ENCODE peak calls at places on chromosomes 7 and 10, in six cellular contexts. One of them, this sample, is unnamed.
A peak's percentile ranks its signal among the peaks of the same experiment; 100 is the strongest.

GRCh38 chr7:16098585-16099179 is 322.7 kb downstream of the CRPPA start:
- DNase-seq in HCT116: peak; percentile 32
- DNase-seq in GM12892: no peak
- DNase-seq in Peyer's patch: no peak
- DNase-seq in stomach: no peak
- DNase-seq in A549: peak; percentile 29
- DNase-seq in this sample: no peak

GRCh38 chr7:220151-220841 is 27.9 kb downstream of the FAM20C start:
- DNase-seq in HCT116: no peak
- DNase-seq in GM12892: no peak
- DNase-seq in Peyer's patch: no peak
- DNase-seq in stomach: no peak
- DNase-seq in A549: peak; percentile 44
- DNase-seq in this sample: no peak

GRCh38 chr7:7770228-7770627 is 51.8 kb upstream of the RPA3 start:
- DNase-seq in HCT116: no peak
- DNase-seq in GM12892: no peak
- DNase-seq in Peyer's patch: no peak
- DNase-seq in stomach: no peak
- DNase-seq in A549: no peak
- DNase-seq in this sample: no peak

GRCh38 chr10:6386346-6386745 is 183.6 kb downstream of the PFKFB3 start:
- DNase-seq in HCT116: no peak
- DNase-seq in GM12892: no peak
- DNase-seq in Peyer's patch: no peak
- DNase-seq in stomach: no peak
- DNase-seq in A549: no peak
- DNase-seq in this sample: no peak

GRCh38 chr10:79375321-79376077 is 28.2 kb downstream of the PPIF start:
- DNase-seq in HCT116: no peak
- DNase-seq in GM12892: no peak
- DNase-seq in Peyer's patch: no peak
- DNase-seq in stomach: no peak
- DNase-seq in A549: peak; percentile 25
- DNase-seq in this sample: peak; percentile 76

GRCh38 chr7:39855325-39855674 is 94.8 kb upstream of the CDK13 start:
- DNase-seq in HCT116: no peak
- DNase-seq in GM12892: no peak
- DNase-seq in Peyer's patch: no peak
- DNase-seq in stomach: no peak
- DNase-seq in A549: no peak
- DNase-seq in this sample: no peak

GRCh38 chr10:100775346-100775745 is 30.0 kb downstream of the PAX2 start:
- DNase-seq in HCT116: no peak
- DNase-seq in GM12892: no peak
- DNase-seq in Peyer's patch: no peak
- DNase-seq in stomach: no peak
- DNase-seq in A549: no peak
- DNase-seq in this sample: peak; percentile 48

GRCh38 chr7:116738378-116738777 is 66.4 kb downstream of the MET start:
- DNase-seq in HCT116: no peak
- DNase-seq in GM12892: no peak
- DNase-seq in Peyer's patch: no peak
- DNase-seq in stomach: no peak
- DNase-seq in A549: no peak
- DNase-seq in this sample: no peak

GRCh38 chr10:64846706-64847105 is 1325.5 kb downstream of the REEP3 start:
- DNase-seq in HCT116: no peak
- DNase-seq in GM12892: no peak
- DNase-seq in Peyer's patch: no peak
- DNase-seq in stomach: no peak
- DNase-seq in A549: no peak
- DNase-seq in this sample: no peak

GRCh38 chr7:19916011-19916410 is 142.6 kb upstream of the TMEM196 start:
- DNase-seq in HCT116: peak; percentile 29
- DNase-seq in GM12892: no peak
- DNase-seq in Peyer's patch: no peak
- DNase-seq in stomach: no peak
- DNase-seq in A549: no peak
- DNase-seq in this sample: no peak

GRCh38 chr10:230758-231157 is 95.5 kb downstream of the ZMYND11 start:
- DNase-seq in HCT116: peak; percentile 8
- DNase-seq in GM12892: no peak
- DNase-seq in Peyer's patch: no peak
- DNase-seq in stomach: no peak
- DNase-seq in A549: peak; percentile 37
- DNase-seq in this sample: no peak

GRCh38 chr10:111116211-111116610 is 39.4 kb downstream of the ADRA2A start:
- DNase-seq in HCT116: no peak
- DNase-seq in GM12892: no peak
- DNase-seq in Peyer's patch: no peak
- DNase-seq in stomach: no peak
- DNase-seq in A549: no peak
- DNase-seq in this sample: no peak

GRCh38 chr10:118471863-118472262 is 123.6 kb downstream of the PRLHR start:
- DNase-seq in HCT116: no peak
- DNase-seq in GM12892: no peak
- DNase-seq in Peyer's patch: no peak
- DNase-seq in stomach: no peak
- DNase-seq in A549: peak; percentile 9
- DNase-seq in this sample: no peak

GRCh38 chr7:2675256-2675764 is 12.7 kb upstream of the AMZ1 start:
- DNase-seq in HCT116: no peak
- DNase-seq in GM12892: no peak
- DNase-seq in Peyer's patch: no peak
- DNase-seq in stomach: no peak
- DNase-seq in A549: no peak
- DNase-seq in this sample: no peak

GRCh38 chr10:69234447-69234846 is 14.3 kb downstream of the HKDC1 start:
- DNase-seq in HCT116: no peak
- DNase-seq in GM12892: no peak
- DNase-seq in Peyer's patch: no peak
- DNase-seq in stomach: no peak
- DNase-seq in A549: no peak
- DNase-seq in this sample: no peak

GRCh38 chr10:93947055-93947454 is 46.7 kb upstream of the PLCE1 start:
- DNase-seq in HCT116: no peak
- DNase-seq in GM12892: no peak
- DNase-seq in Peyer's patch: no peak
- DNase-seq in stomach: no peak
- DNase-seq in A549: no peak
- DNase-seq in this sample: no peak

GRCh38 chr7:37665352-37666022 is 18.1 kb upstream of the GPR141 start:
- DNase-seq in HCT116: no peak
- DNase-seq in GM12892: no peak
- DNase-seq in Peyer's patch: no peak
- DNase-seq in stomach: no peak
- DNase-seq in A549: no peak
- DNase-seq in this sample: no peak

GRCh38 chr7:102193806-102194205 is 92.9 kb upstream of the SH2B2 start:
- DNase-seq in HCT116: no peak
- DNase-seq in GM12892: no peak
- DNase-seq in Peyer's patch: no peak
- DNase-seq in stomach: no peak
- DNase-seq in A549: no peak
- DNase-seq in this sample: no peak

GRCh38 chr7:98054585-98054984 is 52.1 kb upstream of the LMTK2 start:
- DNase-seq in HCT116: no peak
- DNase-seq in GM12892: no peak
- DNase-seq in Peyer's patch: no peak
- DNase-seq in stomach: no peak
- DNase-seq in A549: no peak
- DNase-seq in this sample: no peak

GRCh38 chr7:34156336-34156735 is 251.0 kb downstream of the BMPER start:
- DNase-seq in HCT116: no peak
- DNase-seq in GM12892: no peak
- DNase-seq in Peyer's patch: no peak
- DNase-seq in stomach: no peak
- DNase-seq in A549: no peak
- DNase-seq in this sample: no peak

GRCh38 chr7:41190615-41191014 is 512.3 kb downstream of the INHBA start:
- DNase-seq in HCT116: no peak
- DNase-seq in GM12892: no peak
- DNase-seq in Peyer's patch: no peak
- DNase-seq in stomach: no peak
- DNase-seq in A549: no peak
- DNase-seq in this sample: no peak

GRCh38 chr10:124999433-125000365 is 57.8 kb downstream of the ZRANB1 start:
- DNase-seq in HCT116: no peak
- DNase-seq in GM12892: no peak
- DNase-seq in Peyer's patch: peak; percentile 44
- DNase-seq in stomach: peak; percentile 25
- DNase-seq in A549: no peak
- DNase-seq in this sample: no peak

GRCh38 chr7:17256375-17256774 is 42.1 kb upstream of the AHR start:
- DNase-seq in HCT116: no peak
- DNase-seq in GM12892: no peak
- DNase-seq in Peyer's patch: no peak
- DNase-seq in stomach: no peak
- DNase-seq in A549: no peak
- DNase-seq in this sample: no peak

DNA sequence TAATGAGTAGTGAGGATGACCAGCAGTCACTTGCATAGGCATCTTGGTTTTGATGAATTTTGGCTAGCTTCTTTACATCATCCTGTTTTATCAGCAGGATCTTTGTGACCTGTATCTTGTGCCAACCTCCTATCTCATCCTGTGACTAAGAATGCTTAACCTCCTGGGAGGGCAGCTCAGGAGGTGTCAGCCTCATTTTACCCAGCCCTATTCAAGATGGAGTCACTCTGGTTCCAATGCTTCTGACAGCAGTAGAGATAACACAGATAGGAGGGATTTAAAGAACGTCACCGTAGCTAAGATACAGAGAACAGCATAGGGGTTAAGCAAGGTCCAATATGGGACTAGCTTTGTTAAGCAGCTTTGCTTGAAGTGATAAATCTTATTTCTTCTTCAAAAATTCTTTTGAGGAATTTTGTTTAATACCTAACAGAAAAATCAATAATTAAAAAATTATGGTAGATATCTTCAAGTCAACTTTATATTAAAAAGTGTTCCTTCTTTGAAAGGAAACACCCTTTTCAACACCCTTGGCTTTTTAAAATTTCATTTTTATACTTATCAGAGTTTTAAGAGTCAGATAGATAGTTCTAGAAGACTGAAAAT is 39.9 kb downstream of the TMEM229A start:
- DNase-seq in HCT116: no peak
- DNase-seq in GM12892: no peak
- DNase-seq in Peyer's patch: no peak
- DNase-seq in stomach: no peak
- DNase-seq in A549: no peak
- DNase-seq in this sample: no peak
- TF ChIP-seq POLR2A in HCT116: no peak
- TF ChIP-seq POLR2A in GM12892: no peak
- TF ChIP-seq POLR2A in Peyer's patch: no peak
- TF ChIP-seq POLR2A in stomach: no peak
- TF ChIP-seq POLR2A in A549: no peak
- TF ChIP-seq POLR2A in this sample: no peak

GRCh38 chr7:155961241-155962190 is 149.3 kb upstream of the SHH start:
- DNase-seq in HCT116: peak; percentile 92
- DNase-seq in GM12892: no peak
- DNase-seq in Peyer's patch: peak; percentile 65
- DNase-seq in stomach: peak; percentile 71
- DNase-seq in A549: no peak
- DNase-seq in this sample: peak; percentile 32
- TF ChIP-seq POLR2A in HCT116: no peak
- TF ChIP-seq POLR2A in GM12892: no peak
- TF ChIP-seq POLR2A in Peyer's patch: no peak
- TF ChIP-seq POLR2A in stomach: no peak
- TF ChIP-seq POLR2A in A549: no peak
- TF ChIP-seq POLR2A in this sample: no peak

GRCh38 chr10:128466831-128467371 is 340.7 kb upstream of the MKI67 start:
- DNase-seq in HCT116: no peak
- DNase-seq in GM12892: no peak
- DNase-seq in Peyer's patch: no peak
- DNase-seq in stomach: no peak
- DNase-seq in A549: no peak
- DNase-seq in this sample: no peak

GRCh38 chr10:128471151-128471550 is 344.9 kb upstream of the MKI67 start:
- DNase-seq in HCT116: no peak
- DNase-seq in GM12892: no peak
- DNase-seq in Peyer's patch: no peak
- DNase-seq in stomach: no peak
- DNase-seq in A549: no peak
- DNase-seq in this sample: no peak

GRCh38 chr10:128468462-128468861 is 342.2 kb upstream of the MKI67 start:
- DNase-seq in HCT116: no peak
- DNase-seq in GM12892: no peak
- DNase-seq in Peyer's patch: no peak
- DNase-seq in stomach: no peak
- DNase-seq in A549: no peak
- DNase-seq in this sample: no peak

GRCh38 chr10:128470302-128470962 is 344.2 kb upstream of the MKI67 start:
- DNase-seq in HCT116: no peak
- DNase-seq in GM12892: no peak
- DNase-seq in Peyer's patch: no peak
- DNase-seq in stomach: no peak
- DNase-seq in A549: no peak
- DNase-seq in this sample: no peak

DNA sequence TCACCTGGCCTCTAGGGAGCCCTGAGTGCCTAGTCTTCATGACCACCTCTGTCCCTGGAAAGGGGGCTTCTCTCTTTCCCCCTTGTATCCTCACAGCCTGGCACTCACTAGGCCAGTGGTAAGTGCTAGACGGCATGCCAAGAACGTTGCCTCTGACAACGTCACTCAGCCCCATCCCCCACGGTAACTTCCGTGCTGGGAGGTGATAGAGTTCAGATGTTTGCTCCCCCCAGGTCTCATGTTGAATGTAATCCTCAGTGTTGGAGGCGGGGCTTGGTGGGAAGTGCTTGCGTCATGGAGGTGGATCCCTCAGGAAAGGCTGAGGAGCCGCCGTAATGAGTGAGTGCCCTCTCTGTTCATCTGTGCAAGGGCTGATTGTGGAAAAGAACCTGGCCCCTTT is 343.3 kb upstream of the MKI67 start:
- DNase-seq in HCT116: no peak
- DNase-seq in GM12892: no peak
- DNase-seq in Peyer's patch: no peak
- DNase-seq in stomach: no peak
- DNase-seq in A549: no peak
- DNase-seq in this sample: no peak
- TF ChIP-seq POLR2A in HCT116: no peak
- TF ChIP-seq POLR2A in GM12892: no peak
- TF ChIP-seq POLR2A in Peyer's patch: no peak
- TF ChIP-seq POLR2A in stomach: no peak
- TF ChIP-seq POLR2A in A549: no peak
- TF ChIP-seq POLR2A in this sample: no peak

GRCh38 chr7:26420600-26420999 is 128.9 kb downstream of the SNX10 start:
- DNase-seq in HCT116: no peak
- DNase-seq in GM12892: no peak
- DNase-seq in Peyer's patch: no peak
- DNase-seq in stomach: no peak
- DNase-seq in A549: no peak
- DNase-seq in this sample: no peak
- TF ChIP-seq POLR2A in HCT116: no peak
- TF ChIP-seq POLR2A in GM12892: no peak
- TF ChIP-seq POLR2A in Peyer's patch: no peak
- TF ChIP-seq POLR2A in stomach: no peak
- TF ChIP-seq POLR2A in A549: no peak
- TF ChIP-seq POLR2A in this sample: no peak

This sample was measured in sigmoid colon.